ENCODE peak calls at places on chromosomes 3 and 15, in ten cellular contexts. One of them, this sample, is unnamed.

GRCh38 chr3:129556890-129557736 is 14.1 kb downstream of the H1-8 start:
- DNase-seq in activated T-helper 9 cell treated with anti-CD3 and anti-CD28 coated beads, Interleukin-2, amount 50 U/mL, for 16 hours: no peak
- DNase-seq in naive thymus-derived CD8-positive, alpha-beta T cell: no peak
- DNase-seq in stimulated activated CD8-positive, alpha-beta memory T cell treated with anti-CD3 and anti-CD28 coated beads, Interleukin-12 subunit alpha, Interleukin-12 subunit beta, amount 100 ng/mL, for 4 hours: no peak
- DNase-seq in fibroblast of the aortic adventitia: peak
- DNase-seq in OCI-LY7: no peak
- DNase-seq in M059J: no peak
- DNase-seq in HTR-8/SVneo: no peak
- DNase-seq in CD8-positive, alpha-beta memory T cell: no peak
- DNase-seq in T-helper 1 cell: no peak
- DNase-seq in this sample: no peak

GRCh38 chr3:8443829-8444791 is 57.5 kb upstream of the LMCD1 start:
- DNase-seq in activated T-helper 9 cell treated with anti-CD3 and anti-CD28 coated beads, Interleukin-2, amount 50 U/mL, for 16 hours: no peak
- DNase-seq in naive thymus-derived CD8-positive, alpha-beta T cell: no peak
- DNase-seq in stimulated activated CD8-positive, alpha-beta memory T cell treated with anti-CD3 and anti-CD28 coated beads, Interleukin-12 subunit alpha, Interleukin-12 subunit beta, amount 100 ng/mL, for 4 hours: no peak
- DNase-seq in fibroblast of the aortic adventitia: peak
- DNase-seq in OCI-LY7: no peak
- DNase-seq in M059J: peak
- DNase-seq in HTR-8/SVneo: peak
- DNase-seq in CD8-positive, alpha-beta memory T cell: no peak
- DNase-seq in T-helper 1 cell: no peak
- DNase-seq in this sample: no peak

GRCh38 chr15:68271854-68272471 is 5.6 kb upstream of the FEM1B start:
- DNase-seq in activated T-helper 9 cell treated with anti-CD3 and anti-CD28 coated beads, Interleukin-2, amount 50 U/mL, for 16 hours: no peak
- DNase-seq in naive thymus-derived CD8-positive, alpha-beta T cell: no peak
- DNase-seq in stimulated activated CD8-positive, alpha-beta memory T cell treated with anti-CD3 and anti-CD28 coated beads, Interleukin-12 subunit alpha, Interleukin-12 subunit beta, amount 100 ng/mL, for 4 hours: no peak
- DNase-seq in fibroblast of the aortic adventitia: peak
- DNase-seq in OCI-LY7: no peak
- DNase-seq in M059J: peak
- DNase-seq in HTR-8/SVneo: peak
- DNase-seq in CD8-positive, alpha-beta memory T cell: no peak
- DNase-seq in T-helper 1 cell: no peak
- DNase-seq in this sample: no peak

GRCh38 chr15:81185896-81186295 is 10.8 kb upstream of the IL16 start:
- DNase-seq in activated T-helper 9 cell treated with anti-CD3 and anti-CD28 coated beads, Interleukin-2, amount 50 U/mL, for 16 hours: no peak
- DNase-seq in naive thymus-derived CD8-positive, alpha-beta T cell: no peak
- DNase-seq in stimulated activated CD8-positive, alpha-beta memory T cell treated with anti-CD3 and anti-CD28 coated beads, Interleukin-12 subunit alpha, Interleukin-12 subunit beta, amount 100 ng/mL, for 4 hours: no peak
- DNase-seq in fibroblast of the aortic adventitia: no peak
- DNase-seq in OCI-LY7: no peak
- DNase-seq in M059J: no peak
- DNase-seq in HTR-8/SVneo: no peak
- DNase-seq in CD8-positive, alpha-beta memory T cell: no peak
- DNase-seq in T-helper 1 cell: no peak
- DNase-seq in this sample: no peak

GRCh38 chr3:11553436-11554235 is 90.1 kb downstream of the VGLL4 start:
- DNase-seq in activated T-helper 9 cell treated with anti-CD3 and anti-CD28 coated beads, Interleukin-2, amount 50 U/mL, for 16 hours: no peak
- DNase-seq in naive thymus-derived CD8-positive, alpha-beta T cell: no peak
- DNase-seq in stimulated activated CD8-positive, alpha-beta memory T cell treated with anti-CD3 and anti-CD28 coated beads, Interleukin-12 subunit alpha, Interleukin-12 subunit beta, amount 100 ng/mL, for 4 hours: no peak
- DNase-seq in fibroblast of the aortic adventitia: peak
- DNase-seq in OCI-LY7: no peak
- DNase-seq in M059J: no peak
- DNase-seq in HTR-8/SVneo: no peak
- DNase-seq in CD8-positive, alpha-beta memory T cell: no peak
- DNase-seq in T-helper 1 cell: no peak
- DNase-seq in this sample: no peak

GRCh38 chr3:129888739-129889138 is 4.8 kb downstream of the TMCC1 start:
- DNase-seq in activated T-helper 9 cell treated with anti-CD3 and anti-CD28 coated beads, Interleukin-2, amount 50 U/mL, for 16 hours: no peak
- DNase-seq in naive thymus-derived CD8-positive, alpha-beta T cell: no peak
- DNase-seq in stimulated activated CD8-positive, alpha-beta memory T cell treated with anti-CD3 and anti-CD28 coated beads, Interleukin-12 subunit alpha, Interleukin-12 subunit beta, amount 100 ng/mL, for 4 hours: no peak
- DNase-seq in fibroblast of the aortic adventitia: peak
- DNase-seq in OCI-LY7: no peak
- DNase-seq in M059J: peak
- DNase-seq in HTR-8/SVneo: peak
- DNase-seq in CD8-positive, alpha-beta memory T cell: no peak
- DNase-seq in T-helper 1 cell: no peak
- DNase-seq in this sample: no peak

GRCh38 chr3:5057857-5058324 is 64.2 kb upstream of the ARL8B start:
- DNase-seq in activated T-helper 9 cell treated with anti-CD3 and anti-CD28 coated beads, Interleukin-2, amount 50 U/mL, for 16 hours: peak
- DNase-seq in naive thymus-derived CD8-positive, alpha-beta T cell: peak
- DNase-seq in stimulated activated CD8-positive, alpha-beta memory T cell treated with anti-CD3 and anti-CD28 coated beads, Interleukin-12 subunit alpha, Interleukin-12 subunit beta, amount 100 ng/mL, for 4 hours: peak
- DNase-seq in fibroblast of the aortic adventitia: peak
- DNase-seq in OCI-LY7: peak
- DNase-seq in M059J: peak
- DNase-seq in HTR-8/SVneo: peak
- DNase-seq in CD8-positive, alpha-beta memory T cell: peak
- DNase-seq in T-helper 1 cell: peak
- DNase-seq in this sample: no peak

GRCh38 chr3:38730281-38730680 is 80.8 kb upstream of the SCN5A start:
- DNase-seq in activated T-helper 9 cell treated with anti-CD3 and anti-CD28 coated beads, Interleukin-2, amount 50 U/mL, for 16 hours: no peak
- DNase-seq in naive thymus-derived CD8-positive, alpha-beta T cell: no peak
- DNase-seq in stimulated activated CD8-positive, alpha-beta memory T cell treated with anti-CD3 and anti-CD28 coated beads, Interleukin-12 subunit alpha, Interleukin-12 subunit beta, amount 100 ng/mL, for 4 hours: no peak
- DNase-seq in fibroblast of the aortic adventitia: peak
- DNase-seq in OCI-LY7: no peak
- DNase-seq in M059J: peak
- DNase-seq in HTR-8/SVneo: peak
- DNase-seq in CD8-positive, alpha-beta memory T cell: no peak
- DNase-seq in T-helper 1 cell: no peak
- DNase-seq in this sample: no peak

GRCh38 chr3:42733501-42734262 is 31.1 kb upstream of the HHATL start:
- DNase-seq in activated T-helper 9 cell treated with anti-CD3 and anti-CD28 coated beads, Interleukin-2, amount 50 U/mL, for 16 hours: no peak
- DNase-seq in naive thymus-derived CD8-positive, alpha-beta T cell: no peak
- DNase-seq in stimulated activated CD8-positive, alpha-beta memory T cell treated with anti-CD3 and anti-CD28 coated beads, Interleukin-12 subunit alpha, Interleukin-12 subunit beta, amount 100 ng/mL, for 4 hours: no peak
- DNase-seq in fibroblast of the aortic adventitia: no peak
- DNase-seq in OCI-LY7: no peak
- DNase-seq in M059J: no peak
- DNase-seq in HTR-8/SVneo: no peak
- DNase-seq in CD8-positive, alpha-beta memory T cell: no peak
- DNase-seq in T-helper 1 cell: no peak
- DNase-seq in this sample: no peak

GRCh38 chr3:169694117-169694516 is 30.6 kb upstream of the MECOM start:
- DNase-seq in activated T-helper 9 cell treated with anti-CD3 and anti-CD28 coated beads, Interleukin-2, amount 50 U/mL, for 16 hours: no peak
- DNase-seq in naive thymus-derived CD8-positive, alpha-beta T cell: no peak
- DNase-seq in stimulated activated CD8-positive, alpha-beta memory T cell treated with anti-CD3 and anti-CD28 coated beads, Interleukin-12 subunit alpha, Interleukin-12 subunit beta, amount 100 ng/mL, for 4 hours: no peak
- DNase-seq in fibroblast of the aortic adventitia: peak
- DNase-seq in OCI-LY7: no peak
- DNase-seq in M059J: peak
- DNase-seq in HTR-8/SVneo: no peak
- DNase-seq in CD8-positive, alpha-beta memory T cell: no peak
- DNase-seq in T-helper 1 cell: no peak
- DNase-seq in this sample: no peak

GRCh38 chr3:195556390-195556789 is 13.3 kb upstream of the PPP1R2 start:
- DNase-seq in activated T-helper 9 cell treated with anti-CD3 and anti-CD28 coated beads, Interleukin-2, amount 50 U/mL, for 16 hours: no peak
- DNase-seq in naive thymus-derived CD8-positive, alpha-beta T cell: peak
- DNase-seq in stimulated activated CD8-positive, alpha-beta memory T cell treated with anti-CD3 and anti-CD28 coated beads, Interleukin-12 subunit alpha, Interleukin-12 subunit beta, amount 100 ng/mL, for 4 hours: no peak
- DNase-seq in fibroblast of the aortic adventitia: no peak
- DNase-seq in OCI-LY7: no peak
- DNase-seq in M059J: no peak
- DNase-seq in HTR-8/SVneo: no peak
- DNase-seq in CD8-positive, alpha-beta memory T cell: no peak
- DNase-seq in T-helper 1 cell: no peak
- DNase-seq in this sample: no peak

GRCh38 chr15:39493393-39494067 is 87.3 kb upstream of the THBS1 start:
- DNase-seq in activated T-helper 9 cell treated with anti-CD3 and anti-CD28 coated beads, Interleukin-2, amount 50 U/mL, for 16 hours: no peak
- DNase-seq in naive thymus-derived CD8-positive, alpha-beta T cell: no peak
- DNase-seq in stimulated activated CD8-positive, alpha-beta memory T cell treated with anti-CD3 and anti-CD28 coated beads, Interleukin-12 subunit alpha, Interleukin-12 subunit beta, amount 100 ng/mL, for 4 hours: no peak
- DNase-seq in fibroblast of the aortic adventitia: no peak
- DNase-seq in OCI-LY7: no peak
- DNase-seq in M059J: no peak
- DNase-seq in HTR-8/SVneo: no peak
- DNase-seq in CD8-positive, alpha-beta memory T cell: no peak
- DNase-seq in T-helper 1 cell: no peak
- DNase-seq in this sample: no peak

GRCh38 chr15:52922871-52923270 is 132.7 kb upstream of the ONECUT1 start:
- DNase-seq in activated T-helper 9 cell treated with anti-CD3 and anti-CD28 coated beads, Interleukin-2, amount 50 U/mL, for 16 hours: no peak
- DNase-seq in naive thymus-derived CD8-positive, alpha-beta T cell: no peak
- DNase-seq in stimulated activated CD8-positive, alpha-beta memory T cell treated with anti-CD3 and anti-CD28 coated beads, Interleukin-12 subunit alpha, Interleukin-12 subunit beta, amount 100 ng/mL, for 4 hours: no peak
- DNase-seq in fibroblast of the aortic adventitia: no peak
- DNase-seq in OCI-LY7: no peak
- DNase-seq in M059J: no peak
- DNase-seq in HTR-8/SVneo: no peak
- DNase-seq in CD8-positive, alpha-beta memory T cell: no peak
- DNase-seq in T-helper 1 cell: no peak
- DNase-seq in this sample: no peak

GRCh38 chr3:138348107-138348949 is at the start of gene MRAS:
- DNase-seq in activated T-helper 9 cell treated with anti-CD3 and anti-CD28 coated beads, Interleukin-2, amount 50 U/mL, for 16 hours: no peak
- DNase-seq in naive thymus-derived CD8-positive, alpha-beta T cell: peak
- DNase-seq in stimulated activated CD8-positive, alpha-beta memory T cell treated with anti-CD3 and anti-CD28 coated beads, Interleukin-12 subunit alpha, Interleukin-12 subunit beta, amount 100 ng/mL, for 4 hours: no peak
- DNase-seq in fibroblast of the aortic adventitia: peak
- DNase-seq in OCI-LY7: no peak
- DNase-seq in M059J: peak
- DNase-seq in HTR-8/SVneo: peak
- DNase-seq in CD8-positive, alpha-beta memory T cell: no peak
- DNase-seq in T-helper 1 cell: no peak
- DNase-seq in this sample: no peak

GRCh38 chr15:73602444-73602843 is 30.7 kb downstream of the NPTN start:
- DNase-seq in activated T-helper 9 cell treated with anti-CD3 and anti-CD28 coated beads, Interleukin-2, amount 50 U/mL, for 16 hours: no peak
- DNase-seq in naive thymus-derived CD8-positive, alpha-beta T cell: peak
- DNase-seq in stimulated activated CD8-positive, alpha-beta memory T cell treated with anti-CD3 and anti-CD28 coated beads, Interleukin-12 subunit alpha, Interleukin-12 subunit beta, amount 100 ng/mL, for 4 hours: no peak
- DNase-seq in fibroblast of the aortic adventitia: no peak
- DNase-seq in OCI-LY7: no peak
- DNase-seq in M059J: no peak
- DNase-seq in HTR-8/SVneo: no peak
- DNase-seq in CD8-positive, alpha-beta memory T cell: no peak
- DNase-seq in T-helper 1 cell: no peak
- DNase-seq in this sample: no peak

GRCh38 chr3:69791919-69792399 is 52.7 kb downstream of the MITF start:
- DNase-seq in activated T-helper 9 cell treated with anti-CD3 and anti-CD28 coated beads, Interleukin-2, amount 50 U/mL, for 16 hours: no peak
- DNase-seq in naive thymus-derived CD8-positive, alpha-beta T cell: no peak
- DNase-seq in stimulated activated CD8-positive, alpha-beta memory T cell treated with anti-CD3 and anti-CD28 coated beads, Interleukin-12 subunit alpha, Interleukin-12 subunit beta, amount 100 ng/mL, for 4 hours: no peak
- DNase-seq in fibroblast of the aortic adventitia: peak
- DNase-seq in OCI-LY7: no peak
- DNase-seq in M059J: peak
- DNase-seq in HTR-8/SVneo: peak
- DNase-seq in CD8-positive, alpha-beta memory T cell: no peak
- DNase-seq in T-helper 1 cell: no peak
- DNase-seq in this sample: no peak

GRCh38 chr15:96416934-96417759 is 86.6 kb downstream of the NR2F2 start:
- DNase-seq in activated T-helper 9 cell treated with anti-CD3 and anti-CD28 coated beads, Interleukin-2, amount 50 U/mL, for 16 hours: no peak
- DNase-seq in naive thymus-derived CD8-positive, alpha-beta T cell: no peak
- DNase-seq in stimulated activated CD8-positive, alpha-beta memory T cell treated with anti-CD3 and anti-CD28 coated beads, Interleukin-12 subunit alpha, Interleukin-12 subunit beta, amount 100 ng/mL, for 4 hours: no peak
- DNase-seq in fibroblast of the aortic adventitia: peak
- DNase-seq in OCI-LY7: no peak
- DNase-seq in M059J: peak
- DNase-seq in HTR-8/SVneo: no peak
- DNase-seq in CD8-positive, alpha-beta memory T cell: no peak
- DNase-seq in T-helper 1 cell: no peak
- DNase-seq in this sample: no peak

GRCh38 chr15:80331886-80332406 is 72.2 kb upstream of the ARNT2 start:
- DNase-seq in activated T-helper 9 cell treated with anti-CD3 and anti-CD28 coated beads, Interleukin-2, amount 50 U/mL, for 16 hours: no peak
- DNase-seq in naive thymus-derived CD8-positive, alpha-beta T cell: no peak
- DNase-seq in stimulated activated CD8-positive, alpha-beta memory T cell treated with anti-CD3 and anti-CD28 coated beads, Interleukin-12 subunit alpha, Interleukin-12 subunit beta, amount 100 ng/mL, for 4 hours: no peak
- DNase-seq in fibroblast of the aortic adventitia: no peak
- DNase-seq in OCI-LY7: no peak
- DNase-seq in M059J: no peak
- DNase-seq in HTR-8/SVneo: no peak
- DNase-seq in CD8-positive, alpha-beta memory T cell: no peak
- DNase-seq in T-helper 1 cell: no peak
- DNase-seq in this sample: no peak

GRCh38 chr3:170564664-170565063 is 21.2 kb downstream of the SLC7A14 start:
- DNase-seq in activated T-helper 9 cell treated with anti-CD3 and anti-CD28 coated beads, Interleukin-2, amount 50 U/mL, for 16 hours: no peak
- DNase-seq in naive thymus-derived CD8-positive, alpha-beta T cell: no peak
- DNase-seq in stimulated activated CD8-positive, alpha-beta memory T cell treated with anti-CD3 and anti-CD28 coated beads, Interleukin-12 subunit alpha, Interleukin-12 subunit beta, amount 100 ng/mL, for 4 hours: no peak
- DNase-seq in fibroblast of the aortic adventitia: no peak
- DNase-seq in OCI-LY7: no peak
- DNase-seq in M059J: no peak
- DNase-seq in HTR-8/SVneo: no peak
- DNase-seq in CD8-positive, alpha-beta memory T cell: no peak
- DNase-seq in T-helper 1 cell: no peak
- DNase-seq in this sample: no peak

GRCh38 chr3:53589201-53589600 is 94.8 kb downstream of the CACNA1D start:
- DNase-seq in activated T-helper 9 cell treated with anti-CD3 and anti-CD28 coated beads, Interleukin-2, amount 50 U/mL, for 16 hours: no peak
- DNase-seq in naive thymus-derived CD8-positive, alpha-beta T cell: no peak
- DNase-seq in stimulated activated CD8-positive, alpha-beta memory T cell treated with anti-CD3 and anti-CD28 coated beads, Interleukin-12 subunit alpha, Interleukin-12 subunit beta, amount 100 ng/mL, for 4 hours: no peak
- DNase-seq in fibroblast of the aortic adventitia: no peak
- DNase-seq in OCI-LY7: no peak
- DNase-seq in M059J: no peak
- DNase-seq in HTR-8/SVneo: no peak
- DNase-seq in CD8-positive, alpha-beta memory T cell: no peak
- DNase-seq in T-helper 1 cell: no peak
- DNase-seq in this sample: no peak

GRCh38 chr3:35633332-35634124 is 5.8 kb upstream of the ARPP21 start:
- DNase-seq in activated T-helper 9 cell treated with anti-CD3 and anti-CD28 coated beads, Interleukin-2, amount 50 U/mL, for 16 hours: no peak
- DNase-seq in naive thymus-derived CD8-positive, alpha-beta T cell: no peak
- DNase-seq in stimulated activated CD8-positive, alpha-beta memory T cell treated with anti-CD3 and anti-CD28 coated beads, Interleukin-12 subunit alpha, Interleukin-12 subunit beta, amount 100 ng/mL, for 4 hours: no peak
- DNase-seq in fibroblast of the aortic adventitia: peak
- DNase-seq in OCI-LY7: no peak
- DNase-seq in M059J: no peak
- DNase-seq in HTR-8/SVneo: no peak
- DNase-seq in CD8-positive, alpha-beta memory T cell: no peak
- DNase-seq in T-helper 1 cell: no peak
- DNase-seq in this sample: no peak

GRCh38 chr3:145243875-145244274 is 917.1 kb downstream of the PLOD2 start:
- DNase-seq in activated T-helper 9 cell treated with anti-CD3 and anti-CD28 coated beads, Interleukin-2, amount 50 U/mL, for 16 hours: no peak
- DNase-seq in naive thymus-derived CD8-positive, alpha-beta T cell: no peak
- DNase-seq in stimulated activated CD8-positive, alpha-beta memory T cell treated with anti-CD3 and anti-CD28 coated beads, Interleukin-12 subunit alpha, Interleukin-12 subunit beta, amount 100 ng/mL, for 4 hours: no peak
- DNase-seq in fibroblast of the aortic adventitia: peak
- DNase-seq in OCI-LY7: no peak
- DNase-seq in M059J: peak
- DNase-seq in HTR-8/SVneo: no peak
- DNase-seq in CD8-positive, alpha-beta memory T cell: no peak
- DNase-seq in T-helper 1 cell: no peak
- DNase-seq in this sample: no peak

GRCh38 chr3:110413807-110414748 is 657.5 kb upstream of the NECTIN3 start:
- DNase-seq in activated T-helper 9 cell treated with anti-CD3 and anti-CD28 coated beads, Interleukin-2, amount 50 U/mL, for 16 hours: no peak
- DNase-seq in naive thymus-derived CD8-positive, alpha-beta T cell: no peak
- DNase-seq in stimulated activated CD8-positive, alpha-beta memory T cell treated with anti-CD3 and anti-CD28 coated beads, Interleukin-12 subunit alpha, Interleukin-12 subunit beta, amount 100 ng/mL, for 4 hours: no peak
- DNase-seq in fibroblast of the aortic adventitia: peak
- DNase-seq in OCI-LY7: no peak
- DNase-seq in M059J: peak
- DNase-seq in HTR-8/SVneo: no peak
- DNase-seq in CD8-positive, alpha-beta memory T cell: no peak
- DNase-seq in T-helper 1 cell: no peak
- DNase-seq in this sample: no peak

GRCh38 chr3:123813876-123814275 is 70.3 kb downstream of the MYLK start:
- DNase-seq in activated T-helper 9 cell treated with anti-CD3 and anti-CD28 coated beads, Interleukin-2, amount 50 U/mL, for 16 hours: no peak
- DNase-seq in naive thymus-derived CD8-positive, alpha-beta T cell: no peak
- DNase-seq in stimulated activated CD8-positive, alpha-beta memory T cell treated with anti-CD3 and anti-CD28 coated beads, Interleukin-12 subunit alpha, Interleukin-12 subunit beta, amount 100 ng/mL, for 4 hours: no peak
- DNase-seq in fibroblast of the aortic adventitia: peak
- DNase-seq in OCI-LY7: no peak
- DNase-seq in M059J: peak
- DNase-seq in HTR-8/SVneo: no peak
- DNase-seq in CD8-positive, alpha-beta memory T cell: no peak
- DNase-seq in T-helper 1 cell: no peak
- DNase-seq in this sample: no peak

GRCh38 chr15:85642693-85643058 is 152.0 kb downstream of the KLHL25 start:
- DNase-seq in activated T-helper 9 cell treated with anti-CD3 and anti-CD28 coated beads, Interleukin-2, amount 50 U/mL, for 16 hours: no peak
- DNase-seq in naive thymus-derived CD8-positive, alpha-beta T cell: no peak
- DNase-seq in stimulated activated CD8-positive, alpha-beta memory T cell treated with anti-CD3 and anti-CD28 coated beads, Interleukin-12 subunit alpha, Interleukin-12 subunit beta, amount 100 ng/mL, for 4 hours: no peak
- DNase-seq in fibroblast of the aortic adventitia: peak
- DNase-seq in OCI-LY7: no peak
- DNase-seq in M059J: no peak
- DNase-seq in HTR-8/SVneo: no peak
- DNase-seq in CD8-positive, alpha-beta memory T cell: no peak
- DNase-seq in T-helper 1 cell: no peak
- DNase-seq in this sample: no peak

This sample was measured in activated gamma-delta T cell.